ENCODE peak calls at places on chromosomes 2 and 18, in nine cellular contexts. S is NCI-H1694; P is activated naive CD8-positive, alpha-beta T cell treated with anti-CD3 and anti-CD28 coated beads, Interleukin-2, amount 10 ng/mL, durations not matched to agents 7 days and 5 days; J is RPMI8226; D is NCI-H345; T is NCI-H1105 treated with DMSO at 0.1 percent for 48 hours; V is nephron progenitor cell; E is AG09309; Z is RWPE1. X is an unnamed sample.

GRCh38 chr2:72980535-72981217 is 63.4 kb downstream of the EMX1 start:
- DNase-seq in S (no peak), P (no peak), J (no peak), D (no peak), T (no peak), V (no peak), E (no peak), Z (peak), X (no peak)

GRCh38 chr2:205041472-205042130 is 496.3 kb downstream of the PARD3B start:
- DNase-seq in S (no peak), P (no peak), J (no peak), D (no peak), T (no peak), V (no peak), E (no peak), Z (no peak), X (no peak)

GRCh38 chr18:23422751-23423418 is 30.2 kb upstream of the RIOK3 start:
- DNase-seq in S (peak), P (no peak), J (no peak), D (no peak), T (peak), V (no peak), E (no peak), Z (peak), X (no peak)

GRCh38 chr2:78465707-78466106 is 559.8 kb upstream of the REG3G start:
- DNase-seq in S (peak), P (no peak), J (no peak), D (no peak), T (no peak), V (no peak), E (no peak), Z (no peak), X (no peak)

GRCh38 chr2:119800376-119800902 is 40.7 kb downstream of the PTPN4 start:
- DNase-seq in S (no peak), P (no peak), J (no peak), D (no peak), T (no peak), V (no peak), E (no peak), Z (no peak), X (no peak)

GRCh38 chr2:106065983-106066826 is 127.9 kb downstream of the UXS1 start:
- DNase-seq in S (no peak), P (no peak), J (peak), D (no peak), T (no peak), V (peak), E (no peak), Z (no peak), X (no peak)

GRCh38 chr2:69577467-69578200 is 65.9 kb downstream of the AAK1 start:
- DNase-seq in S (no peak), P (no peak), J (no peak), D (no peak), T (no peak), V (no peak), E (no peak), Z (no peak), X (no peak)

GRCh38 chr2:178220814-178221213 is 26.5 kb downstream of the OSBPL6 start:
- DNase-seq in S (no peak), P (no peak), J (no peak), D (no peak), T (no peak), V (no peak), E (no peak), Z (no peak), X (no peak)

GRCh38 chr2:174552891-174553290 is 44.7 kb downstream of the WIPF1 start:
- DNase-seq in S (no peak), P (no peak), J (no peak), D (no peak), T (no peak), V (no peak), E (no peak), Z (no peak), X (no peak)

GRCh38 chr2:71777946-71778345 is 324.6 kb downstream of the DYSF start:
- DNase-seq in S (no peak), P (no peak), J (no peak), D (no peak), T (no peak), V (no peak), E (no peak), Z (no peak), X (no peak)

GRCh38 chr18:12857215-12857924 is 26.7 kb downstream of the PTPN2 start:
- DNase-seq in S (no peak), P (no peak), J (peak), D (no peak), T (no peak), V (no peak), E (no peak), Z (no peak), X (no peak)

GRCh38 chr2:45331034-45331786 is 279.9 kb downstream of the SRBD1 start:
- DNase-seq in S (no peak), P (no peak), J (no peak), D (no peak), T (no peak), V (no peak), E (no peak), Z (no peak), X (no peak)

GRCh38 chr2:20664431-20665260 is 2.3 kb upstream of the GDF7 start:
- DNase-seq in S (no peak), P (no peak), J (no peak), D (no peak), T (no peak), V (no peak), E (no peak), Z (no peak), X (no peak)

GRCh38 chr2:111617804-111618576 is 266.0 kb downstream of the ANAPC1 start:
- DNase-seq in S (no peak), P (no peak), J (no peak), D (no peak), T (no peak), V (no peak), E (no peak), Z (no peak), X (no peak)

GRCh38 chr2:70829916-70830315 is 5.7 kb downstream of the CD207 start:
- DNase-seq in S (no peak), P (no peak), J (no peak), D (no peak), T (no peak), V (no peak), E (no peak), Z (no peak), X (no peak)

GRCh38 chr2:47490406-47490805 is 87.5 kb downstream of the MSH2 start:
- DNase-seq in S (no peak), P (no peak), J (no peak), D (no peak), T (no peak), V (no peak), E (no peak), Z (peak), X (no peak)

GRCh38 chr2:39370101-39370500 is 67.0 kb downstream of the MAP4K3 start:
- DNase-seq in S (no peak), P (no peak), J (no peak), D (no peak), T (no peak), V (no peak), E (no peak), Z (no peak), X (no peak)

GRCh38 chr2:18317017-18317416 is 243.4 kb downstream of the RDH14 start:
- DNase-seq in S (no peak), P (no peak), J (no peak), D (no peak), T (no peak), V (no peak), E (no peak), Z (no peak), X (no peak)

GRCh38 chr2:30272761-30273573 is 41.6 kb downstream of the LBH start:
- DNase-seq in S (no peak), P (no peak), J (no peak), D (no peak), T (no peak), V (no peak), E (no peak), Z (peak), X (no peak)

GRCh38 chr2:130791617-130791939 is 36.2 kb downstream of the AMER3 start:
- DNase-seq in S (no peak), P (no peak), J (peak), D (no peak), T (no peak), V (no peak), E (no peak), Z (no peak), X (no peak)

GRCh38 chr2:135585586-135585985 is 54.3 kb downstream of the R3HDM1 start:
- DNase-seq in S (peak), P (no peak), J (no peak), D (no peak), T (no peak), V (no peak), E (no peak), Z (no peak), X (no peak)

GRCh38 chr2:95271381-95271971 is 2.8 kb upstream of the PROM2 start:
- DNase-seq in S (no peak), P (peak), J (no peak), D (no peak), T (no peak), V (no peak), E (no peak), Z (no peak), X (no peak)

GRCh38 chr2:196750977-196751631 is 48.4 kb downstream of the GTF3C3 start:
- DNase-seq in S (peak), P (peak), J (peak), D (peak), T (peak), V (peak), E (peak), Z (peak), X (peak)

GRCh38 chr2:24435391-24436316 is 55.4 kb upstream of the NCOA1 start:
- DNase-seq in S (peak), P (no peak), J (no peak), D (peak), T (no peak), V (no peak), E (no peak), Z (no peak), X (no peak)

GRCh38 chr18:5049124-5049523 is 147.9 kb downstream of the AKAIN1 start:
- DNase-seq in S (no peak), P (no peak), J (no peak), D (no peak), T (no peak), V (no peak), E (no peak), Z (no peak), X (no peak)

GRCh38 chr2:134897932-134898331 is 20.7 kb upstream of the CCNT2 start:
- DNase-seq in S (peak), P (no peak), J (peak), D (peak), T (peak), V (no peak), E (no peak), Z (no peak), X (no peak)

GRCh38 chr18:33596178-33596854 is 18.3 kb downstream of the ASXL3 start:
- DNase-seq in S (no peak), P (no peak), J (no peak), D (no peak), T (no peak), V (no peak), E (no peak), Z (peak), X (no peak)

GRCh38 chr2:233240897-233241296 is 10.6 kb upstream of the ATG16L1 start:
- DNase-seq in S (no peak), P (no peak), J (peak), D (no peak), T (no peak), V (no peak), E (no peak), Z (no peak), X (no peak)

GRCh38 chr2:239327536-239328305 is 73.1 kb downstream of the HDAC4 start:
- DNase-seq in S (no peak), P (no peak), J (no peak), D (no peak), T (no peak), V (no peak), E (no peak), Z (no peak), X (no peak)

GRCh38 chr18:3869848-3870247 is 419.9 kb downstream of the TGIF1 start:
- DNase-seq in S (peak), P (no peak), J (peak), D (peak), T (peak), V (no peak), E (peak), Z (peak), X (no peak)

GRCh38 chr2:134642938-134643337 is 75.9 kb downstream of the TMEM163 start:
- DNase-seq in S (no peak), P (no peak), J (no peak), D (no peak), T (no peak), V (no peak), E (no peak), Z (no peak), X (no peak)

GRCh38 chr2:169106563-169107545 is 37.5 kb downstream of the DHRS9 start:
- DNase-seq in S (no peak), P (no peak), J (no peak), D (no peak), T (no peak), V (no peak), E (no peak), Z (no peak), X (no peak)

GRCh38 chr18:78731423-78732032 is 248.1 kb upstream of the SALL3 start:
- DNase-seq in S (no peak), P (no peak), J (no peak), D (no peak), T (no peak), V (no peak), E (no peak), Z (no peak), X (no peak)

GRCh38 chr2:19607931-19608762 is 249.7 kb upstream of the OSR1 start:
- DNase-seq in S (no peak), P (no peak), J (no peak), D (no peak), T (no peak), V (no peak), E (no peak), Z (peak), X (no peak)

GRCh38 chr2:176159678-176160250 is 2.7 kb downstream of the HOXD3 start:
- DNase-seq in S (no peak), P (no peak), J (no peak), D (no peak), T (no peak), V (no peak), E (no peak), Z (no peak), X (no peak)

X was measured in T follicular helper cell.